ENCODE peak calls at places on chromosomes 16 and 17, in four cellular contexts. One of them, this sample, is unnamed.

GRCh38 chr17:144936-145670 is 7.7 kb downstream of the SCGB1C2 start:
- DNase-seq in heart right ventricle: no peak
- DNase-seq in left ventricle myocardium inferior: peak; percentile 6
- DNase-seq in stomach: peak; percentile 17
- DNase-seq in this sample: no peak

GRCh38 chr17:80720624-80721577 is 176.3 kb downstream of the RPTOR start:
- DNase-seq in heart right ventricle: no peak
- DNase-seq in left ventricle myocardium inferior: no peak
- DNase-seq in stomach: peak; percentile 37
- DNase-seq in this sample: peak; percentile 54

GRCh38 chr16:11612110-11612981 is 25.6 kb upstream of the LITAF start:
- DNase-seq in heart right ventricle: no peak
- DNase-seq in left ventricle myocardium inferior: peak; percentile 35
- DNase-seq in stomach: peak; percentile 90
- DNase-seq in this sample: no peak

GRCh38 chr16:79601092-79601977 is 798 bp upstream of the MAF start:
- DNase-seq in heart right ventricle: peak; percentile 55
- DNase-seq in left ventricle myocardium inferior: peak; percentile 67
- DNase-seq in stomach: peak; percentile 72
- DNase-seq in this sample: peak; percentile 86

GRCh38 chr16:2514333-2515179 is 804 bp downstream of the ATP6V0C start:
- DNase-seq in heart right ventricle: no peak
- DNase-seq in left ventricle myocardium inferior: no peak
- DNase-seq in stomach: peak; percentile 43
- DNase-seq in this sample: peak; percentile 41

GRCh38 chr17:65293584-65294183 is 156.5 kb downstream of the RGS9 start:
- DNase-seq in heart right ventricle: no peak
- DNase-seq in left ventricle myocardium inferior: no peak
- DNase-seq in stomach: no peak
- DNase-seq in this sample: no peak

GRCh38 chr17:78154903-78155811 is 9.0 kb downstream of the C17orf99 start:
- DNase-seq in heart right ventricle: no peak
- DNase-seq in left ventricle myocardium inferior: no peak
- DNase-seq in stomach: no peak
- DNase-seq in this sample: no peak

GRCh38 chr16:74298104-74298503 is 1.5 kb downstream of the PSMD7 start:
- DNase-seq in heart right ventricle: no peak
- DNase-seq in left ventricle myocardium inferior: no peak
- DNase-seq in stomach: no peak
- DNase-seq in this sample: no peak

GRCh38 chr16:50856991-50857390 is 115.1 kb downstream of the CYLD start:
- DNase-seq in heart right ventricle: no peak
- DNase-seq in left ventricle myocardium inferior: no peak
- DNase-seq in stomach: no peak
- DNase-seq in this sample: no peak

GRCh38 chr16:82660078-82660645 is 33.4 kb downstream of the CDH13 start:
- DNase-seq in heart right ventricle: no peak
- DNase-seq in left ventricle myocardium inferior: no peak
- DNase-seq in stomach: no peak
- DNase-seq in this sample: no peak

GRCh38 chr17:49984776-49985175 is 10.2 kb downstream of the DLX3 start:
- DNase-seq in heart right ventricle: no peak
- DNase-seq in left ventricle myocardium inferior: no peak
- DNase-seq in stomach: no peak
- DNase-seq in this sample: no peak

GRCh38 chr16:23694707-23695373 is 16.2 kb downstream of the PLK1 start:
- DNase-seq in heart right ventricle: no peak
- DNase-seq in left ventricle myocardium inferior: no peak
- DNase-seq in stomach: no peak
- DNase-seq in this sample: no peak

GRCh38 chr17:41885733-41886132 is 20.5 kb upstream of the KLHL11 start:
- DNase-seq in heart right ventricle: no peak
- DNase-seq in left ventricle myocardium inferior: no peak
- DNase-seq in stomach: no peak
- DNase-seq in this sample: no peak

GRCh38 chr16:67542464-67542863 is 13.8 kb downstream of the RIPOR1 start:
- DNase-seq in heart right ventricle: no peak
- DNase-seq in left ventricle myocardium inferior: no peak
- DNase-seq in stomach: peak; percentile 40
- DNase-seq in this sample: peak; percentile 77

GRCh38 chr17:67931227-67931626 is 65.0 kb downstream of the C17orf58 start:
- DNase-seq in heart right ventricle: no peak
- DNase-seq in left ventricle myocardium inferior: no peak
- DNase-seq in stomach: no peak
- DNase-seq in this sample: no peak

GRCh38 chr16:6048017-6048416 is 950.4 kb upstream of the EEF2KMT start:
- DNase-seq in heart right ventricle: no peak
- DNase-seq in left ventricle myocardium inferior: no peak
- DNase-seq in stomach: no peak
- DNase-seq in this sample: no peak

GRCh38 chr17:34220776-34221390 is 34.2 kb upstream of the CCL2 start:
- DNase-seq in heart right ventricle: no peak
- DNase-seq in left ventricle myocardium inferior: no peak
- DNase-seq in stomach: no peak
- DNase-seq in this sample: no peak

GRCh38 chr17:37240381-37240780 is 135.4 kb upstream of the C17orf78 start:
- DNase-seq in heart right ventricle: no peak
- DNase-seq in left ventricle myocardium inferior: no peak
- DNase-seq in stomach: no peak
- DNase-seq in this sample: no peak

GRCh38 chr17:146546-146945 is 9.2 kb downstream of the SCGB1C2 start:
- DNase-seq in heart right ventricle: no peak
- DNase-seq in left ventricle myocardium inferior: peak; percentile 6
- DNase-seq in stomach: peak; percentile 10
- DNase-seq in this sample: peak; percentile 24

GRCh38 chr17:386145-386876 is 33.7 kb upstream of the RPH3AL start:
- DNase-seq in heart right ventricle: peak; percentile 88
- DNase-seq in left ventricle myocardium inferior: peak; percentile 84
- DNase-seq in stomach: peak; percentile 87
- DNase-seq in this sample: peak; percentile 94

GRCh38 chr17:57619061-57619937 is 125.8 kb downstream of the CCDC182 start:
- DNase-seq in heart right ventricle: no peak
- DNase-seq in left ventricle myocardium inferior: no peak
- DNase-seq in stomach: no peak
- DNase-seq in this sample: no peak

GRCh38 chr16:27242868-27243590 is 25.5 kb downstream of the NSMCE1 start:
- DNase-seq in heart right ventricle: no peak
- DNase-seq in left ventricle myocardium inferior: no peak
- DNase-seq in stomach: no peak
- DNase-seq in this sample: peak; percentile 25

GRCh38 chr17:30550512-30551273 is 73.5 kb downstream of the GOSR1 start:
- DNase-seq in heart right ventricle: no peak
- DNase-seq in left ventricle myocardium inferior: no peak
- DNase-seq in stomach: peak; percentile 19
- DNase-seq in this sample: no peak

GRCh38 chr17:43755389-43755875 is 3.2 kb downstream of the SOST start:
- DNase-seq in heart right ventricle: peak; percentile 30
- DNase-seq in left ventricle myocardium inferior: no peak
- DNase-seq in stomach: no peak
- DNase-seq in this sample: peak; percentile 73

GRCh38 chr16:66787427-66787826 is 14.0 kb downstream of the TERB1 start:
- DNase-seq in heart right ventricle: no peak
- DNase-seq in left ventricle myocardium inferior: no peak
- DNase-seq in stomach: no peak
- DNase-seq in this sample: no peak

GRCh38 chr17:81342700-81343070 is 47.6 kb upstream of the SLC38A10 start:
- DNase-seq in heart right ventricle: no peak
- DNase-seq in left ventricle myocardium inferior: no peak
- DNase-seq in stomach: no peak
- DNase-seq in this sample: no peak

GRCh38 chr16:450800-451512 is 25.5 kb downstream of the RAB11FIP3 start:
- DNase-seq in heart right ventricle: no peak
- DNase-seq in left ventricle myocardium inferior: no peak
- DNase-seq in stomach: no peak
- DNase-seq in this sample: no peak
- H3K4me1 ChIP-seq in heart right ventricle: peaks cover 3% of the 10 kb centered on the region
- H3K4me1 ChIP-seq in left ventricle myocardium inferior: peaks cover 7% of the 10 kb centered on the region
- H3K4me1 ChIP-seq in stomach: no peaks in the 10 kb centered on the region
- H3K4me1 ChIP-seq in this sample: no peaks in the 10 kb centered on the region

DNA sequence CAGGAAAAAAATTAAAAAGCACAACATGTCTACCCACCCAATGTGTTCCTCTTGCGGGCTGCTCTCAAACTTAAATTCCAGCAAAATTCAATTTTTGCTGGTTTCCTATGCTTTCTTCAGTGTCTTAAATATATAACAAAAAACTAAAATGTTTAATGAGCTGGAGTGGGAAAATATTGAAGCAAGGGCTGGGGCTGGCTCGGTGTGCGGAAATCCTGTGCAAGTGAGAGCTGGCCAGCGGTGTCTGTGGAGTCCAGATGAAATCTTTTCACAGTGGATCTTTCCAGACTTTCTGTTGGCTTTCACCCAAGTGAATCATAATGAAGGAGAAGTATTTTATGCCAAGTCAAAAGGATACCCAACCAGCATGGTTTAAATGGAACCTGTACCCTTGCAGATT is 1733.6 kb downstream of the TP53TG3F start:
- DNase-seq in heart right ventricle: no peak
- DNase-seq in left ventricle myocardium inferior: no peak
- DNase-seq in stomach: no peak
- DNase-seq in this sample: no peak
- H3K9me3 ChIP-seq in heart right ventricle: no peaks in the 10 kb centered on the region
- H3K9me3 ChIP-seq in left ventricle myocardium inferior: no peaks in the 10 kb centered on the region
- H3K9me3 ChIP-seq in stomach: peaks cover 60% of the 10 kb centered on the region
- H3K9me3 ChIP-seq in this sample: no peaks in the 10 kb centered on the region

DNA sequence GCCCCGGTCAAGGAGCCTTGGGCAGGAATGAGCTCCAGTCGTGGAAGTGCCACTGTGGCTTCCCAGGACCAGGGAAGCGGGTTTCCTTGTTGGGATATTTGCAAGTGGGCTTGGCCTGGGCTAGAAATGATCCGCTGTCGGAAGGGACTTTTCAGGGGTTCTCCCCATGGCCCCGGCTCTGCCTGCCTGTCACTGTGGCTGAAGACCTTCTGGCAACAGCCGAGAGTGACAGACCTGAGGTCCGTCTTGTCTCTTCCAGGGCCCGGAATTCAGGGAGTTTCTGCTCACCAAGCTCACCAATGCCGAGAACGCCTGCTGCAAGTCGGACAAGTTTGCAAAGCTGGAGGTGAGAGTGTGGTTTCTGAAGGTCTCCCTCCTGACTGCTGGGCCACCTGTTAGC is 57.7 kb downstream of the OR1D5 start:
- DNase-seq in heart right ventricle: no peak
- DNase-seq in left ventricle myocardium inferior: no peak
- DNase-seq in stomach: no peak
- DNase-seq in this sample: no peak
- H3K4me1 ChIP-seq in heart right ventricle: peaks cover 29% of the 10 kb centered on the region
- H3K4me1 ChIP-seq in left ventricle myocardium inferior: peaks cover 62% of the 10 kb centered on the region
- H3K4me1 ChIP-seq in stomach: peaks cover 34% of the 10 kb centered on the region
- H3K4me1 ChIP-seq in this sample: peaks cover 14% of the 10 kb centered on the region

GRCh38 chr17:27076814-27077213 is 217.1 kb upstream of the WSB1 start:
- DNase-seq in heart right ventricle: no peak
- DNase-seq in left ventricle myocardium inferior: no peak
- DNase-seq in stomach: no peak
- DNase-seq in this sample: no peak

GRCh38 chr17:27070836-27071235 is 223.1 kb upstream of the WSB1 start:
- DNase-seq in heart right ventricle: no peak
- DNase-seq in left ventricle myocardium inferior: no peak
- DNase-seq in stomach: no peak
- DNase-seq in this sample: no peak

GRCh38 chr17:27078296-27078695 is 215.6 kb upstream of the WSB1 start:
- DNase-seq in heart right ventricle: no peak
- DNase-seq in left ventricle myocardium inferior: no peak
- DNase-seq in stomach: no peak
- DNase-seq in this sample: no peak

GRCh38 chr17:27069842-27070508 is 223.9 kb upstream of the WSB1 start:
- DNase-seq in heart right ventricle: no peak
- DNase-seq in left ventricle myocardium inferior: no peak
- DNase-seq in stomach: no peak
- DNase-seq in this sample: no peak

GRCh38 chr17:27072885-27073284 is 221.0 kb upstream of the WSB1 start:
- DNase-seq in heart right ventricle: no peak
- DNase-seq in left ventricle myocardium inferior: no peak
- DNase-seq in stomach: no peak
- DNase-seq in this sample: no peak
- H3K9me3 ChIP-seq in heart right ventricle: no peaks in the 10 kb centered on the region
- H3K9me3 ChIP-seq in left ventricle myocardium inferior: no peaks in the 10 kb centered on the region
- H3K9me3 ChIP-seq in stomach: no peaks in the 10 kb centered on the region
- H3K9me3 ChIP-seq in this sample: no peaks in the 10 kb centered on the region

DNA sequence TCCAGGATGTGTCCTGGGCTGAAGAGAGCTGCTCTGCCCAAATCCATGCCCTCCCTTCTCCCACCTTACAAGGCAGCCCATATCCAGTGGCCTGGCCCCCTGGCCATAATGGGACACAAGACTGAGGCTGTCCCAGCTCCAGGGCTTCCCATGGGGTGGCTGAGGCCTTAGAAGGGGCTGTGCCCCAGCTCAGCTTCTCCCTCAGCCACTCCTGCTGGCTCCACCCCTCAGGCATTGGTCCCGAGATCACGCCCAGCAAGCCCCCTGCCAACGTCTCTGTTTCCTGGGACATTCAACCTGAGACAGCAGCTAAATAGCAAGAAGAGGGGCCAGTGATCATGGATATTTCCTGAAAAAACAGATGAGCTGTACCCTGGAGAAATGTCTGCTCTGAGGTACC is 43.3 kb downstream of the ARHGAP27 start:
- DNase-seq in heart right ventricle: no peak
- DNase-seq in left ventricle myocardium inferior: no peak
- DNase-seq in stomach: no peak
- DNase-seq in this sample: peak; percentile 28
- H3K4me1 ChIP-seq in heart right ventricle: peaks cover 7% of the 10 kb centered on the region
- H3K4me1 ChIP-seq in left ventricle myocardium inferior: peaks cover 26% of the 10 kb centered on the region
- H3K4me1 ChIP-seq in stomach: peaks cover 10% of the 10 kb centered on the region
- H3K4me1 ChIP-seq in this sample: peaks cover 1% of the 10 kb centered on the region

GRCh38 chr16:87114832-87115231 is 202.4 kb downstream of the C16orf95 start:
- DNase-seq in heart right ventricle: no peak
- DNase-seq in left ventricle myocardium inferior: no peak
- DNase-seq in stomach: no peak
- DNase-seq in this sample: no peak
- H3K9me3 ChIP-seq in heart right ventricle: no peaks in the 10 kb centered on the region
- H3K9me3 ChIP-seq in left ventricle myocardium inferior: no peaks in the 10 kb centered on the region
- H3K9me3 ChIP-seq in stomach: no peaks in the 10 kb centered on the region
- H3K9me3 ChIP-seq in this sample: no peaks in the 10 kb centered on the region

DNA sequence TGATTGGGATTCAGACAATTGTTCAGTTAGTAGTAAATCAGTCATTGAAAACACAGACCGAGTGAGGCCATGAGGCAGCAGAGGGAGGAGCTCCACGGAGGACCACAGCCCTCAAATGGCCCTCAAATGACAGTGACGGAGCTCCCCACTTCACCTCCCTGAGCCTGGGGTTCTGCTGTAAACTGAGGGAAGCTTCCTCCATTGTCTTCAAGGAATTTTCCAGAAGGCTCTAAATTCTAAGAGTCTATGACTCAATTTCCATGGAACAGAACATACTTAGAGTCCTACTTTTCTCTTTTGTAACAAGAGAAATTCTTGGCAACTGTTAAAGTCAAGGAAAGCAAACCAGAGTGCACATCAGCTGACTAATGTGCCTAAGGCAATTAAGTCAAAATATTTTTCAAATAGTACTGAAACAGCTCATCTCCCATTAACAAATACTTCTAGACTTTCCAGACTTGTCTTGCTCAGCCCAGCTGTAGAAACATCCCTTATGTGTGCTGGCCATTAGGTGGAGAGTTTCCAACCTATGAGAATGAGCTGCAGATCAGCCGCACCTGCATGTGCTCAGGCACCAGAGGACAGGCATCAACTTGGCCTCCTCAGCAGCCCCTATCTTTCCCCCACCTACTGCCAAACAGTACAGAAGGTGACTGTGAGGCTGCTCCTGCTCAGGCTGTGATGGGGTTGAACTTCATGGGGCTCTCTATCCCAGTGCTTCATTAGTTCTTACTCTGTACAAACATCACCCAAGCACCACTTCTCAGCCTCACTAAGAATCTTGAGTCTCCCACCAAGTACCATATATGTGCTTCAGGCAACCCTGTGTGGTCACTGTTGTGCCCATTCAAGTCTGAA is 32.3 kb downstream of the TEX2 start:
- DNase-seq in heart right ventricle: no peak
- DNase-seq in left ventricle myocardium inferior: no peak
- DNase-seq in stomach: no peak
- DNase-seq in this sample: peak; percentile 57
- H3K4me1 ChIP-seq in heart right ventricle: peaks cover 36% of the 10 kb centered on the region
- H3K4me1 ChIP-seq in left ventricle myocardium inferior: peaks cover 61% of the 10 kb centered on the region
- H3K4me1 ChIP-seq in stomach: peaks cover 15% of the 10 kb centered on the region
- H3K4me1 ChIP-seq in this sample: peaks cover 12% of the 10 kb centered on the region